ENCODE peak calls at places on chromosomes 3 and 15, in four cellular contexts. Z is fibroblast of lung; E is CD8-positive, alpha-beta T cell; J is IMR-90. A is an unnamed sample. For H3K36me3 and H3K9me3, the result is how much of the 10 kb centered on the place peaks cover.

GRCh38 chr3:41893977-41894376 is 67.9 kb downstream of the ULK4 start:
- DNase-seq in Z (peak), E (no peak), J (peak), A (peak)

GRCh38 chr3:194003128-194004057 is 132.6 kb upstream of the HES1 start:
- DNase-seq in Z (peak), E (no peak), J (peak), A (peak)

GRCh38 chr3:104388624-104389023 is 978.1 kb upstream of the ALCAM start:
- DNase-seq in Z (peak), E (no peak), J (peak), A (no peak)

GRCh38 chr15:101128191-101128590 is 123.7 kb downstream of the CHSY1 start:
- DNase-seq in Z (peak), E (no peak), J (peak), A (no peak)

GRCh38 chr15:52783191-52783829 is 6.8 kb downstream of the ONECUT1 start:
- DNase-seq in Z (no peak), E (no peak), J (no peak), A (no peak)

GRCh38 chr3:123129532-123129931 is 62.7 kb downstream of the PDIA5 start:
- DNase-seq in Z (no peak), E (no peak), J (no peak), A (no peak)

GRCh38 chr15:67013696-67014095 is 51.7 kb upstream of the SMAD3 start:
- DNase-seq in Z (peak), E (no peak), J (peak), A (no peak)

GRCh38 chr15:83320404-83320803 is 35.9 kb upstream of the BNC1 start:
- DNase-seq in Z (peak), E (no peak), J (peak), A (no peak)

GRCh38 chr3:51673181-51673801 is 2.2 kb downstream of the TEX264 start:
- DNase-seq in Z (no peak), E (no peak), J (no peak), A (no peak)

GRCh38 chr15:66594836-66595235 is 29.0 kb upstream of the LCTL start:
- DNase-seq in Z (no peak), E (no peak), J (no peak), A (no peak)

GRCh38 chr3:135226057-135226456 is 431.0 kb downstream of the EPHB1 start:
- DNase-seq in Z (no peak), E (no peak), J (no peak), A (no peak)

GRCh38 chr15:59492389-59493377 is 54.7 kb downstream of the FAM81A start:
- DNase-seq in Z (peak), E (peak), J (peak), A (peak)

GRCh38 chr15:86165263-86166204 is 85.9 kb downstream of the AGBL1 start:
- DNase-seq in Z (no peak), E (no peak), J (no peak), A (no peak)

GRCh38 chr3:56923546-56924224 is 121.9 kb upstream of the ARHGEF3 start:
- DNase-seq in Z (peak), E (no peak), J (peak), A (peak)

GRCh38 chr3:25664066-25664809 is 469 bp downstream of the TOP2B start:
- DNase-seq in Z (peak), E (peak), J (peak), A (peak)

GRCh38 chr15:92638291-92638708 is 17.3 kb downstream of the FAM174B start:
- DNase-seq in Z (peak), E (no peak), J (peak), A (no peak)

GRCh38 chr3:27312044-27312668 is 57.0 kb downstream of the NEK10 start:
- DNase-seq in Z (peak), E (no peak), J (peak), A (no peak)

GRCh38 chr3:191499307-191500125 is 38.6 kb downstream of the PYDC2 start:
- DNase-seq in Z (peak), E (no peak), J (peak), A (no peak)

GRCh38 chr3:169195672-169196071 is 467.8 kb downstream of the MECOM start:
- DNase-seq in Z (no peak), E (no peak), J (no peak), A (no peak)

GRCh38 chr3:101962055-101962454 is 112.7 kb downstream of the NFKBIZ start:
- DNase-seq in Z (peak), E (no peak), J (peak), A (no peak)

GRCh38 chr15:69562097-69562496 is 109.5 kb downstream of the RPLP1 start:
- DNase-seq in Z (no peak), E (no peak), J (no peak), A (no peak)

GRCh38 chr3:101995371-101996046 is 146.2 kb downstream of the NFKBIZ start:
- DNase-seq in Z (no peak), E (no peak), J (peak), A (no peak)

GRCh38 chr3:172201136-172201989 is 162.0 kb downstream of the FNDC3B start:
- DNase-seq in Z (peak), E (no peak), J (peak), A (no peak)

GRCh38 chr3:58241321-58242044 is 3.9 kb downstream of the ABHD6 start:
- DNase-seq in Z (no peak), E (no peak), J (peak), A (no peak)

GRCh38 chr3:55097441-55097840 is 169.6 kb upstream of the LRTM1 start:
- DNase-seq in Z (no peak), E (no peak), J (no peak), A (no peak)

GRCh38 chr3:143035466-143036214 is 34.3 kb downstream of the U2SURP start:
- DNase-seq in Z (peak), E (no peak), J (peak), A (no peak)

GRCh38 chr3:157467165-157467564 is 30.5 kb downstream of the PTX3 start:
- DNase-seq in Z (peak), E (no peak), J (peak), A (no peak)

GRCh38 chr15:22961661-22962221 is 18.4 kb downstream of the CYFIP1 start:
- DNase-seq in Z (peak), E (no peak), J (peak), A (no peak)

GRCh38 chr3:150763841-150764483 is 993 bp upstream of the SIAH2 start:
- DNase-seq in Z (peak), E (no peak), J (peak), A (no peak)

GRCh38 chr3:154427685-154428291 is 2.2 kb downstream of the GPR149 start:
- DNase-seq in Z (no peak), E (no peak), J (no peak), A (no peak)

GRCh38 chr3:150544726-150545125 is 1.6 kb downstream of the SERP1 start:
- DNase-seq in Z (peak), E (no peak), J (peak), A (no peak)

GRCh38 chr3:12423131-12423530 is 61.1 kb upstream of the TSEN2 start:
- DNase-seq in Z (no peak), E (no peak), J (no peak), A (no peak)

GRCh38 chr3:133854971-133855370 is 40.7 kb downstream of the RAB6B start:
- DNase-seq in Z (no peak), E (no peak), J (no peak), A (no peak)

GRCh38 chr3:17078885-17079465 is 194.2 kb downstream of the PLCL2 start:
- DNase-seq in Z (no peak), E (no peak), J (no peak), A (no peak)

GRCh38 chr3:190306513-190307163 is 15.6 kb downstream of the CLDN1 start:
- DNase-seq in Z (peak), E (no peak), J (peak), A (peak)

GRCh38 chr3:153166206-153166605 is 4.2 kb downstream of the RAP2B start:
- DNase-seq in Z (no peak), E (no peak), J (peak), A (peak)

GRCh38 chr3:142188846-142189245 is 36.5 kb downstream of the GK5 start:
- DNase-seq in Z (no peak), E (no peak), J (no peak), A (no peak)

GRCh38 chr15:99409560-99409959 is 156.2 kb upstream of the MEF2A start:
- DNase-seq in Z (no peak), E (no peak), J (no peak), A (no peak)

GRCh38 chr15:78907577-78907976 is 34.9 kb downstream of the MORF4L1 start:
- DNase-seq in Z (no peak), E (no peak), J (no peak), A (no peak)

GRCh38 chr15:78913012-78913411 is 31.8 kb downstream of the CTSH start:
- DNase-seq in Z (no peak), E (no peak), J (no peak), A (no peak)

GRCh38 chr15:78909160-78909695 is 35.6 kb downstream of the CTSH start:
- DNase-seq in Z (no peak), E (no peak), J (no peak), A (no peak)

GRCh38 chr15:78910836-78911235 is 34.0 kb downstream of the CTSH start:
- DNase-seq in Z (no peak), E (no peak), J (no peak), A (no peak)

GRCh38 chr15:78909791-78910228 is 35.0 kb downstream of the CTSH start:
- DNase-seq in Z (peak), E (no peak), J (peak), A (no peak)
- H3K36me3 ChIP-seq in Z (under half), E (under half), J (half or more), A (under half)

DNA sequence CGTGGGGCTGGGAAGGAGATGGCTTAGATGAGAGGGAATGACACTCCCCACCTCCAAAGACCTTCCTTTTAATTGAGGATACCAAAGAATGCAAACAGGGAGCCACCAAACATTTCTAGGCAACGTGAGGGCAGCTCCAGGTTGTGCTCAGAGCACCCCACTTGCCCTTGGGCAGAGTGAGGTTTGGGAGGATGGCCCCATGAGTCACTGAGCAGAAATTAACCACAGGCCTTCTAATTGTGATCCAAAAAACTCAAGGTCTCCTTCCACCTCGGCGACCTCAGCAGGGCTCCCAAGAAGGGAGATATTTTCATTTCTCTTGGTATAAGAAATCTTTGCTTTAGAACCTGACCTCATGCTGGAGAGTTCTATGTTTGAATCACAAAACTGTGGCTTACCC is 305.0 kb upstream of the TPM1 start:
- DNase-seq in Z (no peak), E (no peak), J (no peak), A (no peak)
- H3K9me3 ChIP-seq in Z (under half), E (under half), J (under half), A (under half)

DNA sequence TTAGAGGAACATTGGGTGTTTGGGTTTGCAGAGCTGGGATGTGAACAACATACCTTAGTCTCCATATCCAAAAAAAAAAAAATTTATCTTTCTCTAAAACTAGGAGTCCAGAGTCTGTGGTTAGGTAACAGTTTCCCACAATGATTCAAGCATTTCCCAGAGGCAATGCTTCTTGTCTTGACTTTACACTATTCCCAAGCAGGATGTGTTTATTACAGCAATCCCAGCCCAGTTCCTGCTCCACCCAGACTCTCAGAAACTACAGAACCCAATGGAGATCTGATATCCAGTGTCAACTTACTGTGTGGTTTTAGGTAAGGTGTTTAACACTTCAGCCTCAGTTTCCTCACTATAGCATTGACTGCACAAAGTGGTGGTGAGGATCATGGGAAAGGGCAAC is 2.3 kb upstream of the C3orf62 start:
- DNase-seq in Z (no peak), E (no peak), J (peak), A (no peak)
- H3K36me3 ChIP-seq in Z (under half), E (under half), J (under half), A (under half)

GRCh38 chr15:95709959-95710695 is 620.4 kb upstream of the NR2F2 start:
- DNase-seq in Z (no peak), E (no peak), J (no peak), A (no peak)
- H3K9me3 ChIP-seq in Z (under half), E (under half), J (under half), A (under half)

GRCh38 chr15:68303560-68304436 is 26.3 kb downstream of the FEM1B start:
- DNase-seq in Z (no peak), E (no peak), J (no peak), A (no peak)
- H3K36me3 ChIP-seq in Z (under half), E (under half), J (under half), A (under half)

DNA sequence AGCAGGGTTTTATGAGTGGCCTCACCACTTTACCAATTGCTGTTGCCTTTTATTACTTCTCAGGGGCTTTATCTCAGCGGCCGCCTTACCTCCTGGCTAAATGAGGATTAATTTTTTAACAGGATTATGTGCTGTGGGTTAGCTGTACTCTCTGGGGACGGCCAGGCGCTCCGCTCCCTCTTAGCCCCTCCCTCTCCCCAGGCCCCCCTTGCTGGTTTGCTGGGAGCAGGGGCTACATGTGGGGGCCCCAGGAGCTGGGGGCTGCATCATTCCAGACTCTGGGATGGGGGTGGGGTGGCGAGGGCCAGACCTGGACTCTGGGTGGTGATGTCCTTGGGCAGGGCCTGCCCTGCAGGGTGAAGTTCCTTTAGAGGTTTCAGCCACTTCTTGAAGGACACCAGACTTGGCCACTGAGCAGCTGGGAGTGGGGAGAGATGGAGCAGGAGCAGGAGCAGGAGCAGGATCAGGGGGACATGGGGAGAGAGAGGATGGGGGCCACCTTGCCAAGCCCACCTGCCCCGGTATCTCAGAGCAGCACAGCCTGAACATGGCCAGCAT is 196.1 kb downstream of the GOLGA6L6 start:
- DNase-seq in Z (no peak), E (no peak), J (no peak), A (no peak)
- H3K9me3 ChIP-seq in Z (under half), E (under half), J (half or more), A (under half)

DNA sequence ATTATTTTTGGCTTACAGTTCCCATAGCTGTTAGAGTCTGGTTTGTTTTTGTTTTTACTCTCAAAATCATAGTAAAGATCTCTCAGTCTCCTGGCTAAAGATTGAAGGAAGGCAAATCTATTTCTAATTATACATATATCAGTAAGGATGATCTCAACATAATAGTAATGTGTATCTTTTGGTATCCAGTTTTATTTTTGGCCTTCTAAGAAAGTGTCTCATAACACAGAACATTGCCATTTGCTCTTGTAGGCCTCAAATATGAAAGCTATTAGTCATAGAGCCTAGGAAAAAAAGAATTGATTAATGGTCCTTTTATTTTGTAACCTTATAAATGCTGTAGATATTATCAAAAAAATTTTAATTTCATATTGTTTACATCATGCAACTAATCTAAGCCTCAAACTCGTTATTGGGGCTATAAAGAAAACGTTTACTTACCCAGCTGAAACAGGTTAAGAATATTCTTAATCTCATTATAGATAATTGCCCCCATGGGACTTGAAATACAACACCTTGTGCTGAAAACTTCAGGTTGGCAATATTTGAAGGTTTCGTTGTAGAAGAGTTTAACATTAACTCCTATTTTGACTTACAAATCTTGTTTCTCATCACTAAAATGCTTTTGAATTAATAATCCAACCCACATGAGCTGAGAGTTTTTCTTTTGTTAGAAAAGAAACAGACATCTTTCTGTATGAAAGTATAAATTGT is 16.7 kb downstream of the FBXO45 start:
- DNase-seq in Z (no peak), E (no peak), J (no peak), A (no peak)
- H3K36me3 ChIP-seq in Z (under half), E (under half), J (under half), A (under half)

GRCh38 chr3:178095522-178095921 is 440.7 kb upstream of the KCNMB2 start:
- DNase-seq in Z (no peak), E (no peak), J (no peak), A (no peak)

GRCh38 chr3:178087376-178087775 is 448.9 kb upstream of the KCNMB2 start:
- DNase-seq in Z (no peak), E (no peak), J (no peak), A (no peak)

GRCh38 chr3:178088930-178089329 is 447.3 kb upstream of the KCNMB2 start:
- DNase-seq in Z (no peak), E (no peak), J (no peak), A (no peak)

GRCh38 chr3:178086419-178086818 is 449.8 kb upstream of the KCNMB2 start:
- DNase-seq in Z (no peak), E (no peak), J (no peak), A (no peak)

GRCh38 chr3:178090899-178091298 is 445.3 kb upstream of the KCNMB2 start:
- DNase-seq in Z (no peak), E (no peak), J (no peak), A (no peak)
- H3K9me3 ChIP-seq in Z (under half), E (under half), J (under half), A (under half)

GRCh38 chr3:183490653-183491052 is 62.2 kb upstream of the MCF2L2 start:
- DNase-seq in Z (no peak), E (no peak), J (no peak), A (peak)
- H3K36me3 ChIP-seq in Z (under half), E (under half), J (under half), A (under half)

DNA sequence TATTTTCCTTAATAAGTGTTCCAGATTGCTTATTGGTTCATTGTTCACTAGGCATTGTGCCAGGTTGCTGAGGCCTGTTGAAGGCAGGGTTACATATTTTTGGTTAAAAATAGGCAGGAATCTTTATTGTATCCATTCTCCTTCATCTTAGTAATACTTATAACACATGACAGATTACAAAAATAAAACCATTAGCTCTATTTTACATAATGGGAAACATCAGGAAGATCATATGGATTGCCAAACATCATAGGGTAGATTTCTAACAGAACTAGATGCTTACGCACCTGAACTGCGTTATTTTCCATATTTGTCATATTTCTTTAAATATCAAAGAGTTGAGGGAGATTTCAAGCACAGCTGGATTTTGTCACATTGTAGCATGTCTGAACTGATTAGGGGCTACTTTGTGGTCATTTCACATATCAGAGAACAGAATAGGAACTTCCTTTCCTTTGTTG is 462.9 kb upstream of the SGO1 start:
- DNase-seq in Z (peak), E (no peak), J (peak), A (no peak)
- H3K9me3 ChIP-seq in Z (under half), E (under half), J (under half), A (under half)